ENCODE peak calls at places on chromosomes 16 and 17, in seven cellular contexts. A is transverse colon, G is HepG2, P is A549, O is stomach, K is ovary, C is tibial nerve. E is an unnamed sample.

GRCh38 chr16:31267332-31268032 is 7.7 kb downstream of the ITGAM start:
- DNase-seq in A (no peak), G (no peak), P (no peak), O (no peak), K (no peak), C (no peak), E (no peak)

GRCh38 chr16:57245472-57246113 is 534 bp downstream of the ARL2BP start:
- DNase-seq in A (peak; percentile 57), G (no peak), P (no peak), O (peak; percentile 40), K (peak; percentile 49), C (no peak), E (peak; percentile 74)

GRCh38 chr17:50459081-50459676 is 9.5 kb downstream of the CHAD start:
- DNase-seq in A (peak; percentile 53), G (peak; percentile 95), P (peak; percentile 48), O (no peak), K (no peak), C (no peak), E (no peak)

GRCh38 chr17:66032082-66032712 is 159.7 kb downstream of the CEP112 start:
- DNase-seq in A (no peak), G (no peak), P (no peak), O (no peak), K (no peak), C (no peak), E (no peak)

GRCh38 chr16:49051626-49052025 is 230.0 kb downstream of the CBLN1 start:
- DNase-seq in A (no peak), G (no peak), P (no peak), O (no peak), K (no peak), C (no peak), E (no peak)

GRCh38 chr16:85617948-85618347 is 4.8 kb downstream of the GSE1 start:
- DNase-seq in A (no peak), G (no peak), P (no peak), O (peak; percentile 76), K (no peak), C (no peak), E (no peak)

GRCh38 chr17:8894189-8894611 is 26.7 kb upstream of the PIK3R6 start:
- DNase-seq in A (peak; percentile 5), G (no peak), P (no peak), O (no peak), K (no peak), C (no peak), E (no peak)

GRCh38 chr16:50833929-50834328 is 92.0 kb downstream of the CYLD start:
- DNase-seq in A (no peak), G (no peak), P (no peak), O (no peak), K (no peak), C (no peak), E (no peak)

GRCh38 chr16:29231231-29231630 is 175.3 kb downstream of the NPIPB11 start:
- DNase-seq in A (no peak), G (no peak), P (no peak), O (no peak), K (no peak), C (no peak), E (peak; percentile 67)

GRCh38 chr17:78179372-78179771 is 7.5 kb downstream of the TK1 start:
- DNase-seq in A (no peak), G (no peak), P (no peak), O (peak; percentile 68), K (no peak), C (no peak), E (no peak)

GRCh38 chr16:71645450-71645849 is 19.5 kb downstream of the MARVELD3 start:
- DNase-seq in A (peak; percentile 28), G (peak; percentile 67), P (peak; percentile 63), O (no peak), K (no peak), C (no peak), E (no peak)

GRCh38 chr17:40062347-40063033 is at the start of gene THRA:
- DNase-seq in A (peak; percentile 82), G (no peak), P (no peak), O (peak; percentile 78), K (peak; percentile 79), C (peak; percentile 55), E (peak; percentile 88)

GRCh38 chr17:2931426-2931825 is 132.0 kb downstream of the OR1D5 start:
- DNase-seq in A (no peak), G (peak; percentile 43), P (no peak), O (no peak), K (no peak), C (no peak), E (no peak)

GRCh38 chr16:73071131-73071940 is 23.4 kb upstream of the ZFHX3 start:
- DNase-seq in A (peak; percentile 72), G (peak; percentile 61), P (peak; percentile 67), O (peak; percentile 59), K (peak; percentile 56), C (no peak), E (peak; percentile 87)

GRCh38 chr16:27406729-27407128 is 4.8 kb downstream of the IL21R start:
- DNase-seq in A (no peak), G (no peak), P (no peak), O (no peak), K (no peak), C (no peak), E (no peak)

GRCh38 chr17:81329279-81329926 is 34.3 kb upstream of the SLC38A10 start:
- DNase-seq in A (peak; percentile 94), G (peak; percentile 79), P (peak; percentile 93), O (peak; percentile 80), K (peak; percentile 94), C (peak; percentile 57), E (peak; percentile 97)

GRCh38 chr17:50290074-50290702 is 15.9 kb downstream of the TMEM92 start:
- DNase-seq in A (peak; percentile 64), G (no peak), P (peak; percentile 87), O (peak; percentile 77), K (peak; percentile 85), C (peak; percentile 45), E (peak; percentile 94)

GRCh38 chr16:11530171-11530940 is 56.4 kb downstream of the LITAF start:
- DNase-seq in A (no peak), G (peak; percentile 27), P (peak; percentile 59), O (no peak), K (no peak), C (no peak), E (no peak)

DNA sequence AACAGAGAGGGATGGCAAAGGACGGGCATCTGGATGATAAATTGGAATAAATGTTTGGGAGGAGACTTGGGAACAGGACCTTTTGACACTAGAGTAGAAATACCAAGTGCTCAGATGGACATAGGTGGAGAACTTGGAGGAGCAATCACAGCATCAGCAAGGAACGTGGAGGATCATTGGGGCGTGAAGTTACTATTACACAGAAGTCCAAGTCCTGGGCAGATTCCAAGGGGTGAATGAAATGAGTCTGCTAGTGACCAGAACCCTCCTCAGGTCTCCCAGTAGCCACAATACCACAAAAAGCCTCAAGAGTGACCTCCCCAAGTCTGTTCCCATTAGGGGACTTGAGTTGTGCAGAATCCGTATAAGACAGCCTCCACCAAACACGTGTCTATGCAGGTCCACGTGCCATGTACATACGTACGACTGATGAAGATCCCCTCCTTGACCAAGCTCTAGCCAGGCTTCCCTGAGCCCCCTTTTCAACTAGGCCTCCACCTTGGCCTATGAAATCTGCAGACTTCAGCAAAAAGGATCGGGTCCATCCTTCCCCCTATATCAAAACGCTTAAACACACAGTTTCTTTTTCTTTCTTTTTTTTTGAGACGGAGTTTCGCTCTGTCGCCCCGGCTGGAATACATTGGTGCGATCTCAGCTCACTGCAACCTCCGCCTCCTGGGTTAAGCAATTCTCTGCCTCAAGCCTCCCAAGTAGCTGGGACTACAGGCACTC is 2.2 kb downstream of the C17orf67 start:
- DNase-seq in A (no peak), G (no peak), P (no peak), O (no peak), K (no peak), C (no peak), E (no peak)
- H3K4me1 ChIP-seq in A (peaks cover 28% of the 10 kb centered on the region), G (peaks cover 50% of the 10 kb centered on the region), P (peaks cover 25% of the 10 kb centered on the region), O (peaks cover 46% of the 10 kb centered on the region), K (peaks cover 10% of the 10 kb centered on the region), C (peaks cover 38% of the 10 kb centered on the region), E (peaks cover 22% of the 10 kb centered on the region)

DNA sequence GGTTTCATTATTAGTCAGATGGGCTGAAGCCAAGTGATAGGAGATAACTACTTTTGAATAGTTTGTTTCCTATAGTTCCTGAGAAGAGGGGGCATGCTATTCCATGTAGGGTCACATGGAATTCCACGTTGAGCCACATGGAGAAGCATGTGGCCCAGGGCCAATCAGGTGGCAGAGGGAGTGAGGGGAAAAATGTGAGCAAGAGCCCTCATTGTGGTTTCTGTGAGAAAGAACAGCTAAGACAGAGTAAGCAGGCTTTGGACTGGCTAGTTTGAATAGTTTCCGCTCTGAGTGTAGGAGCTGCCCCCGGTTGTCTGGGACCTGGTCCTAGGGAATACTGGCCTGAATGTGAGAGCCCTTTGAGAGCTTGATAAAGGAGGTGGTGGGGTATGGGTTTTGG is 69.9 kb upstream of the CNTNAP4 start:
- DNase-seq in A (no peak), G (no peak), P (no peak), O (no peak), K (no peak), C (no peak), E (no peak)
- TF ChIP-seq EP300 in A (no peak), G (no peak), P (no peak), O (no peak), K (no peak), C (no peak), E (no peak)

DNA sequence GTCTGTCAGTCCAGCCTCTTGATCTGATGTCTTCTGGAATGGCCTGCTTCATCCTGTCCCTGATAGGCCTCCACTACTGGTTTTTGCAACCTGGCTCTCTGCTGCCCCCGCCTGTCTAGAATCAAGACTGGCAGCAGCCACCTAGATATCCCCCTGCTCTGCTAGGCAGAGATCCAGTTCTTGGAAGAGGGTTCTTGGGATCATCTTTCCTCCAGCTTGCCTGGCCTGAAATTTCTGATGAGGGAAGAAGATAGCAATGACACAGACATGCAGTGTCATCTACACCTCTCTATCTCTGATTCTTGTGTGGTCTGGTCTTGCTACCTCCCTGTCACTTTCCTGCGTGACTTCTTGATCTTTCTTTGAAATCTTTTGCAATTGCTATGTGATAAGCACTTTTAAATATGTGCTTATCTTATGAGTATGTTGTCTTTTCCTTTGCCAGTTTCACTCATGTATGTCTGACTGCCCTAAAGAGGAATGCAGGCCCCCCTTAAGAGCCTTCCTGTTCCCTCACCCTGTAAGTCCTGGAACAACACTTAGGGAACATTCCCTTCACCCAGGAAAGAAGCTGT is 20.3 kb upstream of the NFATC3 start:
- DNase-seq in A (peak; percentile 78), G (peak; percentile 61), P (peak; percentile 67), O (peak; percentile 71), K (peak; percentile 69), C (peak; percentile 40), E (no peak)
- H3K4me1 ChIP-seq in A (peaks cover 17% of the 10 kb centered on the region), G (no peaks in the 10 kb centered on the region), P (no peaks in the 10 kb centered on the region), O (peaks cover 38% of the 10 kb centered on the region), K (peaks cover 5% of the 10 kb centered on the region), C (peaks cover 52% of the 10 kb centered on the region), E (peaks cover 8% of the 10 kb centered on the region)

DNA sequence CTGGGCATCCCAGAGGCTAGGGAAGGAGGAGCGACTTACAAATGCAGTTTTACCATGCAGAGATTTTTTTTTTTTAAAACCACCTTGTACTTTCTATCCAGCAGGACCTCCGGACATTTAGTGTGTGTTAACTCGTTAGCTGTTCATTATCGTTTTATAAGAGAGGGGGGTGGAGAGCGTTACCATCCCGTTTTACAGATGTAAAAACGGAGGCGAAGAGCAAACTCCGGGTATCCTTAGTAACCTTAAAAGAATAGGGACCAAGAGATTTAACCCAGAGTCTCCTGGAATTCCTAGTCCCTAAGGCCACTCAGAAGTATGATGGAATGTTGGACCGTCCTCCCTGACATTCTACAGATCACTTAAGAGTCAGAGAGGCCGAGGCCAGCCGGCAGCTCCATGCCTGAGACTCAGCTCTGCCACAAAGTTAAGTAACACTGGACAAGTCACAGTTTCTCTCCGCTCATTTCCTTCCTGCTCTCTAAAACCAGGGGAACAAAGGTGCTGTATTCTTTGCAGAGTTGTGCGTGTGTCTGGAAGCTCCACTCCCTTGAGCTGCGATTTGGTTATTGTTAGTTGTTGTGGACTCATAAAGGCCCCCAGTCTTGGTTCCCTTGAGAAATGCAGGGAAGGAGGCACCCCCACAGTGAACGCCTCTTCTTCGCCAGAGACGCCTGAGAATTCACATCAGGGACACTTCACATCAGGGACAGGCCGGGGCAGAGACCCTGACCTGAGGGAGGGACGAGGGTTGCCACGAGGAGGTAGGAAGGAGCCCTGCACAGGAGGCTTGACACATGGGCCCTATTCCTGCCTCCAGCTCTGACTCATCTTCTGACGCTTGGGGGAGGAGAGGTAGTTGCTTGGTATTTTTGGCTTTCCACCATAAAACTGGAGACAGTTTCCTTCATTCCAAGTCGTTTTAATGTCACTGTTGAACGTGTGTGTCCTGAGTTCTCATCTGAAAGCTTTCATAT is 1.2 kb downstream of the DUSP14 start:
- DNase-seq in A (peak; percentile 28), G (peak; percentile 64), P (peak; percentile 82), O (no peak), K (peak; percentile 65), C (no peak), E (peak; percentile 85)
- TF ChIP-seq EP300 in A (no peak), G (no peak), P (no peak), O (no peak), K (no peak), C (peak; percentile 47), E (no peak)